ENCODE peak calls at places on chromosomes 4 and X, in five cellular contexts. One of them, this sample, is unnamed.

GRCh38 chr4:39062499-39062898 is 467 bp downstream of the KLHL5 start:
- DNase-seq in pancreas: no peak
- DNase-seq in osteocyte: no peak
- DNase-seq in WTC11: no peak
- DNase-seq in uterus: no peak
- DNase-seq in this sample: no peak

GRCh38 chr4:14892563-14892962 is 109.7 kb upstream of the CPEB2 start:
- DNase-seq in pancreas: no peak
- DNase-seq in osteocyte: no peak
- DNase-seq in WTC11: no peak
- DNase-seq in uterus: no peak
- DNase-seq in this sample: no peak

GRCh38 chr4:7416745-7417432 is 17.8 kb downstream of the PSAPL1 start:
- DNase-seq in pancreas: no peak
- DNase-seq in osteocyte: peak
- DNase-seq in WTC11: no peak
- DNase-seq in uterus: no peak
- DNase-seq in this sample: no peak

GRCh38 chrX:97089116-97089515 is 205.4 kb downstream of the RPA4 start:
- DNase-seq in pancreas: no peak
- DNase-seq in osteocyte: no peak
- DNase-seq in WTC11: no peak
- DNase-seq in uterus: no peak
- DNase-seq in this sample: no peak

GRCh38 chrX:151505796-151506195 is 57.7 kb upstream of the PASD1 start:
- DNase-seq in pancreas: no peak
- DNase-seq in osteocyte: no peak
- DNase-seq in WTC11: peak
- DNase-seq in uterus: no peak
- DNase-seq in this sample: peak

GRCh38 chr4:76738081-76738931 is 159.6 kb downstream of the SOWAHB start:
- DNase-seq in pancreas: no peak
- DNase-seq in osteocyte: no peak
- DNase-seq in WTC11: no peak
- DNase-seq in uterus: peak
- DNase-seq in this sample: no peak

GRCh38 chr4:174318829-174319764 is 35.4 kb downstream of the CEP44 start:
- DNase-seq in pancreas: no peak
- DNase-seq in osteocyte: no peak
- DNase-seq in WTC11: no peak
- DNase-seq in uterus: no peak
- DNase-seq in this sample: no peak

GRCh38 chr4:153138736-153139135 is 65.5 kb upstream of the TRIM2 start:
- DNase-seq in pancreas: no peak
- DNase-seq in osteocyte: no peak
- DNase-seq in WTC11: no peak
- DNase-seq in uterus: no peak
- DNase-seq in this sample: no peak

GRCh38 chrX:68822641-68823410 is 6.0 kb upstream of the EFNB1 start:
- DNase-seq in pancreas: no peak
- DNase-seq in osteocyte: peak
- DNase-seq in WTC11: no peak
- DNase-seq in uterus: peak
- DNase-seq in this sample: peak

GRCh38 chr4:106096454-106096853 is 201.2 kb downstream of the NPNT start:
- DNase-seq in pancreas: no peak
- DNase-seq in osteocyte: no peak
- DNase-seq in WTC11: no peak
- DNase-seq in uterus: no peak
- DNase-seq in this sample: no peak

GRCh38 chr4:116688536-116688935 is 396.8 kb downstream of the TRAM1L1 start:
- DNase-seq in pancreas: no peak
- DNase-seq in osteocyte: no peak
- DNase-seq in WTC11: no peak
- DNase-seq in uterus: no peak
- DNase-seq in this sample: no peak

GRCh38 chr4:2937986-2938385 is 25.2 kb downstream of the NOP14 start:
- DNase-seq in pancreas: no peak
- DNase-seq in osteocyte: no peak
- DNase-seq in WTC11: no peak
- DNase-seq in uterus: no peak
- DNase-seq in this sample: no peak

GRCh38 chrX:45584717-45585116 is 384.0 kb upstream of the DIPK2B start:
- DNase-seq in pancreas: no peak
- DNase-seq in osteocyte: no peak
- DNase-seq in WTC11: no peak
- DNase-seq in uterus: no peak
- DNase-seq in this sample: no peak

GRCh38 chr4:150286656-150287055 is 208.4 kb downstream of the DCLK2 start:
- DNase-seq in pancreas: no peak
- DNase-seq in osteocyte: no peak
- DNase-seq in WTC11: no peak
- DNase-seq in uterus: no peak
- DNase-seq in this sample: no peak

GRCh38 chr4:126124817-126125216 is 810.1 kb downstream of the FAT4 start:
- DNase-seq in pancreas: no peak
- DNase-seq in osteocyte: no peak
- DNase-seq in WTC11: no peak
- DNase-seq in uterus: no peak
- DNase-seq in this sample: no peak

GRCh38 chrX:130715299-130715698 is 187.7 kb downstream of the ENOX2 start:
- DNase-seq in pancreas: no peak
- DNase-seq in osteocyte: no peak
- DNase-seq in WTC11: no peak
- DNase-seq in uterus: no peak
- DNase-seq in this sample: no peak

GRCh38 chrX:103800318-103800717 is 23.7 kb downstream of the PLP1 start:
- DNase-seq in pancreas: no peak
- DNase-seq in osteocyte: no peak
- DNase-seq in WTC11: no peak
- DNase-seq in uterus: no peak
- DNase-seq in this sample: no peak

GRCh38 chr4:158810487-158811215 is 41.8 kb downstream of the FNIP2 start:
- DNase-seq in pancreas: no peak
- DNase-seq in osteocyte: no peak
- DNase-seq in WTC11: no peak
- DNase-seq in uterus: peak
- DNase-seq in this sample: no peak

GRCh38 chr4:38805530-38806145 is 1.0 kb upstream of the TLR1 start:
- DNase-seq in pancreas: no peak
- DNase-seq in osteocyte: no peak
- DNase-seq in WTC11: no peak
- DNase-seq in uterus: no peak
- DNase-seq in this sample: no peak

DNA sequence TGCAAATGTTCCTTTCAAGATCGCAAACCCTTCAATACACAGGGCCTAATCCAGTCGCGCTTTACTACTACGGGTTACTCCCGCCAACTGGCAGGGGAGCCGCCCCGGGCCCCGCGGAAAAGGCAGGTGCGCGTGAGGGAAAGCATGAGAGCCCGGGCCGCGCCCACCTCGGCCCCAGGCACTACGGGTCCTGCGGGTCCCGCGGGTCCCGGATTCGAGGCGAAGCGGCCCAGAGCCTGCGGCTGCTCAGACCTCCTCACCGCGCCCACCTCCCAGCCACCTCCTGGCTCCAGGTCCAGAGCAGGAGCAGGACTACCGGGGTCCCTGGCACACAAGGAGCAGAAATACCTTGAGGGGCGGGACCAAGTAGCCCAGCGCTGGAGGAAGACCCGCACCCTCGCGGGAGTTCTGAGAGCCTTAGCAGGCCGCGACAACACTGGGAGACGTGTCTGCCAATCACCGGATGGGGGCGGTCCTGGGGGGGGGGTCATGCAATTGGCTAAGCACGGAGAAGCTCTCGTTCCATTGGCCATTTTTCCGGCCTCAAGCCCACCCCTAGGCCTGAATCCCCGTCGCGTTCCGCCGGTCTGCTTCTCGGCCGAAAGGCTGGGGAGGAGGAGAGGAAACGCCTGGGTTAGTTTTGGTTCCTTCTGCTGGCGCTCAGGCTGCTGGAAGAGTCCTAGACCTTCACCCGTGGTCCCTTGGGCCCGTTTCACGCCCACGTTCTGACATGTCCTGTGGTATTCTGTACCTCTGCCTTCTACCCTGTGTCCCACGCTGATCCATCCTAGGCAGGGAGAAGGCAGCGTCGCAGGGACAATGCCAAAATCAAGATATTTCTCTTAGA is 29.0 kb downstream of the ERVMER34-1 start:
- DNase-seq in pancreas: peak
- DNase-seq in osteocyte: peak
- DNase-seq in WTC11: peak
- DNase-seq in uterus: peak
- DNase-seq in this sample: peak
- TF ChIP-seq CTCF in pancreas: no peak
- TF ChIP-seq CTCF in osteocyte: no peak
- TF ChIP-seq CTCF in WTC11: no peak
- TF ChIP-seq CTCF in uterus: no peak
- TF ChIP-seq CTCF in this sample: no peak

DNA sequence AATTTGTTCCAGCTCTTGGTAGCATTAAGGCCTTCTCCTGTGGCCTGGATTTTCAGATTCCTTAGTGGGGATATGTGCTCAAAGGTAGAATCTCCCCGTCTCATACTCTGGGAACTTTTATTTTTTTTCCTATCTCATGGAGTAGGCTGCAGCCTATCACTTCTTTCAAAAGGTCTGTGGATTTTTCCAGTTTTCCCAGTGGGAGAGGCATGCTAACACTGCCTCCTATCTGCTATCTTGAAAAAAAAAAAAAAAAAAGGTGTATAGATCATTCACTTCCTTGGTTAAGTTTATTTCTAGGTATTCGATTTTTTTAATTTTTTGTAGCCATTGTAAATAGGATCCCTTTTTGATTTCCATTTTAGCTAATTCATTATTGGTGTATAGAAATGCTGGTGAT is 67.1 kb downstream of the IL15 start:
- DNase-seq in pancreas: no peak
- DNase-seq in osteocyte: no peak
- DNase-seq in WTC11: no peak
- DNase-seq in uterus: no peak
- DNase-seq in this sample: no peak
- TF ChIP-seq CTCF in pancreas: no peak
- TF ChIP-seq CTCF in osteocyte: peak
- TF ChIP-seq CTCF in WTC11: no peak
- TF ChIP-seq CTCF in uterus: no peak
- TF ChIP-seq CTCF in this sample: no peak

GRCh38 chr4:67332627-67333026 is 212.7 kb downstream of the CENPC start:
- DNase-seq in pancreas: no peak
- DNase-seq in osteocyte: no peak
- DNase-seq in WTC11: peak
- DNase-seq in uterus: no peak
- DNase-seq in this sample: peak
- TF ChIP-seq CTCF in pancreas: peak
- TF ChIP-seq CTCF in osteocyte: peak
- TF ChIP-seq CTCF in WTC11: peak
- TF ChIP-seq CTCF in uterus: no peak
- TF ChIP-seq CTCF in this sample: peak

DNA sequence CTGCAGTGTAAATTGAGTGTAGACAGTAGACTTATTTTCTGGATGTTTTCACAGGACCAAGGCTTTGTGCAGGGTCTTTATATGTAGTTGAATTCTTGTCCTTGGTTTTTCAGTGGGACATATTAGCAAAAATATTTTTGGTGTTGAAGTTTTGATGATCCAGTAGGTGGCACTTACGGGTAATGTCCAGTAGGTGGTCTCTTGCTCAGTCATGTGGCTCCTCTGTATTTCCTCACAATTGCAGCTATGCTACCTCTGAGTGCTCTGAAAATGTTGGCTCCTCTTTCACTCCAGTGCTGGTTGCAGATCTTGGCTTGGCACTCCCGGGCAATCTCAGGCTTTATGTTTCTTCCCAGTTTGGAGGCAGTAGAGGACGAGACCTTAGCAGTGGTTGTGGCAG is 419.8 kb upstream of the AMOT start:
- DNase-seq in pancreas: no peak
- DNase-seq in osteocyte: no peak
- DNase-seq in WTC11: no peak
- DNase-seq in uterus: no peak
- DNase-seq in this sample: no peak
- TF ChIP-seq CTCF in pancreas: no peak
- TF ChIP-seq CTCF in osteocyte: no peak
- TF ChIP-seq CTCF in WTC11: peak
- TF ChIP-seq CTCF in uterus: no peak
- TF ChIP-seq CTCF in this sample: peak

This sample was measured in neural crest cell.